ENCODE peak calls at places on chromosomes 7 and 10, in seven cellular contexts. One of them, this sample, is unnamed.

GRCh38 chr7:71974611-71975010 is 437.5 kb downstream of the CALN1 start:
- DNase-seq in mesothelial cell of epicardium: no peak
- DNase-seq in right lobe of liver: no peak
- DNase-seq in AG04449: no peak
- DNase-seq in progenitor cell of endocrine pancreas: no peak
- DNase-seq in BJ: no peak
- DNase-seq in pancreas: no peak
- DNase-seq in this sample: no peak

GRCh38 chr10:24820616-24821015 is 96.9 kb upstream of the ARHGAP21 start:
- DNase-seq in mesothelial cell of epicardium: no peak
- DNase-seq in right lobe of liver: no peak
- DNase-seq in AG04449: no peak
- DNase-seq in progenitor cell of endocrine pancreas: no peak
- DNase-seq in BJ: no peak
- DNase-seq in pancreas: no peak
- DNase-seq in this sample: no peak

GRCh38 chr10:63720072-63720537 is 198.9 kb downstream of the REEP3 start:
- DNase-seq in mesothelial cell of epicardium: no peak
- DNase-seq in right lobe of liver: peak
- DNase-seq in AG04449: no peak
- DNase-seq in progenitor cell of endocrine pancreas: no peak
- DNase-seq in BJ: no peak
- DNase-seq in pancreas: no peak
- DNase-seq in this sample: no peak

GRCh38 chr7:100411101-100411500 is 17.4 kb downstream of the ZCWPW1 start:
- DNase-seq in mesothelial cell of epicardium: no peak
- DNase-seq in right lobe of liver: no peak
- DNase-seq in AG04449: no peak
- DNase-seq in progenitor cell of endocrine pancreas: no peak
- DNase-seq in BJ: no peak
- DNase-seq in pancreas: no peak
- DNase-seq in this sample: no peak

GRCh38 chr10:110755781-110756180 is 111.6 kb downstream of the RBM20 start:
- DNase-seq in mesothelial cell of epicardium: no peak
- DNase-seq in right lobe of liver: no peak
- DNase-seq in AG04449: no peak
- DNase-seq in progenitor cell of endocrine pancreas: no peak
- DNase-seq in BJ: no peak
- DNase-seq in pancreas: no peak
- DNase-seq in this sample: no peak

GRCh38 chr7:28570970-28571288 is 158.6 kb downstream of the CREB5 start:
- DNase-seq in mesothelial cell of epicardium: no peak
- DNase-seq in right lobe of liver: no peak
- DNase-seq in AG04449: no peak
- DNase-seq in progenitor cell of endocrine pancreas: no peak
- DNase-seq in BJ: no peak
- DNase-seq in pancreas: no peak
- DNase-seq in this sample: no peak

GRCh38 chr10:112815238-112816032 is 134.6 kb upstream of the TCF7L2 start:
- DNase-seq in mesothelial cell of epicardium: no peak
- DNase-seq in right lobe of liver: no peak
- DNase-seq in AG04449: no peak
- DNase-seq in progenitor cell of endocrine pancreas: no peak
- DNase-seq in BJ: peak
- DNase-seq in pancreas: no peak
- DNase-seq in this sample: no peak

GRCh38 chr7:17930546-17930945 is 9.7 kb downstream of the SNX13 start:
- DNase-seq in mesothelial cell of epicardium: no peak
- DNase-seq in right lobe of liver: no peak
- DNase-seq in AG04449: no peak
- DNase-seq in progenitor cell of endocrine pancreas: no peak
- DNase-seq in BJ: no peak
- DNase-seq in pancreas: no peak
- DNase-seq in this sample: no peak

GRCh38 chr10:34648507-34648906 is 166.6 kb downstream of the PARD3 start:
- DNase-seq in mesothelial cell of epicardium: no peak
- DNase-seq in right lobe of liver: no peak
- DNase-seq in AG04449: no peak
- DNase-seq in progenitor cell of endocrine pancreas: no peak
- DNase-seq in BJ: no peak
- DNase-seq in pancreas: no peak
- DNase-seq in this sample: no peak

GRCh38 chr7:80346704-80347103 is 165.2 kb downstream of the GNAT3 start:
- DNase-seq in mesothelial cell of epicardium: no peak
- DNase-seq in right lobe of liver: no peak
- DNase-seq in AG04449: no peak
- DNase-seq in progenitor cell of endocrine pancreas: no peak
- DNase-seq in BJ: no peak
- DNase-seq in pancreas: no peak
- DNase-seq in this sample: no peak

GRCh38 chr10:118911361-118911760 is 118.2 kb upstream of the NANOS1 start:
- DNase-seq in mesothelial cell of epicardium: no peak
- DNase-seq in right lobe of liver: no peak
- DNase-seq in AG04449: no peak
- DNase-seq in progenitor cell of endocrine pancreas: no peak
- DNase-seq in BJ: no peak
- DNase-seq in pancreas: no peak
- DNase-seq in this sample: no peak

GRCh38 chr10:90912854-90913479 is 7.9 kb downstream of the ANKRD1 start:
- DNase-seq in mesothelial cell of epicardium: no peak
- DNase-seq in right lobe of liver: no peak
- DNase-seq in AG04449: no peak
- DNase-seq in progenitor cell of endocrine pancreas: no peak
- DNase-seq in BJ: no peak
- DNase-seq in pancreas: no peak
- DNase-seq in this sample: no peak

GRCh38 chr10:97333351-97333600 is 1.3 kb downstream of the FRAT2 start:
- DNase-seq in mesothelial cell of epicardium: no peak
- DNase-seq in right lobe of liver: no peak
- DNase-seq in AG04449: no peak
- DNase-seq in progenitor cell of endocrine pancreas: no peak
- DNase-seq in BJ: no peak
- DNase-seq in pancreas: no peak
- DNase-seq in this sample: no peak

GRCh38 chr10:83819609-83820008 is 319.7 kb upstream of the GHITM start:
- DNase-seq in mesothelial cell of epicardium: no peak
- DNase-seq in right lobe of liver: no peak
- DNase-seq in AG04449: no peak
- DNase-seq in progenitor cell of endocrine pancreas: no peak
- DNase-seq in BJ: no peak
- DNase-seq in pancreas: no peak
- DNase-seq in this sample: no peak

GRCh38 chr7:156516791-156517378 is 123.7 kb upstream of the RNF32 start:
- DNase-seq in mesothelial cell of epicardium: no peak
- DNase-seq in right lobe of liver: no peak
- DNase-seq in AG04449: no peak
- DNase-seq in progenitor cell of endocrine pancreas: no peak
- DNase-seq in BJ: no peak
- DNase-seq in pancreas: no peak
- DNase-seq in this sample: no peak

GRCh38 chr7:33410266-33410665 is 280.9 kb downstream of the BBS9 start:
- DNase-seq in mesothelial cell of epicardium: no peak
- DNase-seq in right lobe of liver: no peak
- DNase-seq in AG04449: no peak
- DNase-seq in progenitor cell of endocrine pancreas: no peak
- DNase-seq in BJ: no peak
- DNase-seq in pancreas: no peak
- DNase-seq in this sample: no peak

GRCh38 chr7:93551063-93551895 is 23.2 kb downstream of the CALCR start:
- DNase-seq in mesothelial cell of epicardium: no peak
- DNase-seq in right lobe of liver: no peak
- DNase-seq in AG04449: peak
- DNase-seq in progenitor cell of endocrine pancreas: no peak
- DNase-seq in BJ: no peak
- DNase-seq in pancreas: no peak
- DNase-seq in this sample: no peak

GRCh38 chr10:514137-514671 is 175.3 kb downstream of the DIP2C start:
- DNase-seq in mesothelial cell of epicardium: no peak
- DNase-seq in right lobe of liver: no peak
- DNase-seq in AG04449: no peak
- DNase-seq in progenitor cell of endocrine pancreas: peak
- DNase-seq in BJ: no peak
- DNase-seq in pancreas: peak
- DNase-seq in this sample: peak

GRCh38 chr7:29444267-29444666 is 119.4 kb upstream of the PRR15 start:
- DNase-seq in mesothelial cell of epicardium: no peak
- DNase-seq in right lobe of liver: no peak
- DNase-seq in AG04449: no peak
- DNase-seq in progenitor cell of endocrine pancreas: no peak
- DNase-seq in BJ: no peak
- DNase-seq in pancreas: no peak
- DNase-seq in this sample: no peak

GRCh38 chr10:130833596-130833995 is 477.9 kb downstream of the TCERG1L start:
- DNase-seq in mesothelial cell of epicardium: no peak
- DNase-seq in right lobe of liver: no peak
- DNase-seq in AG04449: no peak
- DNase-seq in progenitor cell of endocrine pancreas: no peak
- DNase-seq in BJ: no peak
- DNase-seq in pancreas: no peak
- DNase-seq in this sample: no peak

GRCh38 chr10:44462338-44462914 is 77.5 kb upstream of the CXCL12 start:
- DNase-seq in mesothelial cell of epicardium: no peak
- DNase-seq in right lobe of liver: no peak
- DNase-seq in AG04449: no peak
- DNase-seq in progenitor cell of endocrine pancreas: no peak
- DNase-seq in BJ: no peak
- DNase-seq in pancreas: no peak
- DNase-seq in this sample: no peak

GRCh38 chr7:128100225-128100948 is 69.2 kb upstream of the LRRC4 start:
- DNase-seq in mesothelial cell of epicardium: no peak
- DNase-seq in right lobe of liver: no peak
- DNase-seq in AG04449: no peak
- DNase-seq in progenitor cell of endocrine pancreas: no peak
- DNase-seq in BJ: no peak
- DNase-seq in pancreas: no peak
- DNase-seq in this sample: no peak

GRCh38 chr10:69383485-69384089 is 33.1 kb downstream of the TACR2 start:
- DNase-seq in mesothelial cell of epicardium: no peak
- DNase-seq in right lobe of liver: no peak
- DNase-seq in AG04449: peak
- DNase-seq in progenitor cell of endocrine pancreas: no peak
- DNase-seq in BJ: peak
- DNase-seq in pancreas: no peak
- DNase-seq in this sample: peak

GRCh38 chr10:78187371-78187770 is 153.7 kb downstream of the RPS24 start:
- DNase-seq in mesothelial cell of epicardium: no peak
- DNase-seq in right lobe of liver: no peak
- DNase-seq in AG04449: no peak
- DNase-seq in progenitor cell of endocrine pancreas: no peak
- DNase-seq in BJ: no peak
- DNase-seq in pancreas: no peak
- DNase-seq in this sample: no peak

GRCh38 chr7:107982463-107982862 is 20.5 kb downstream of the LAMB1 start:
- DNase-seq in mesothelial cell of epicardium: no peak
- DNase-seq in right lobe of liver: no peak
- DNase-seq in AG04449: no peak
- DNase-seq in progenitor cell of endocrine pancreas: no peak
- DNase-seq in BJ: no peak
- DNase-seq in pancreas: no peak
- DNase-seq in this sample: no peak

GRCh38 chr7:107980671-107981190 is 22.2 kb downstream of the LAMB1 start:
- DNase-seq in mesothelial cell of epicardium: no peak
- DNase-seq in right lobe of liver: no peak
- DNase-seq in AG04449: no peak
- DNase-seq in progenitor cell of endocrine pancreas: no peak
- DNase-seq in BJ: no peak
- DNase-seq in pancreas: no peak
- DNase-seq in this sample: no peak

GRCh38 chr7:107980171-107980570 is 22.8 kb downstream of the LAMB1 start:
- DNase-seq in mesothelial cell of epicardium: no peak
- DNase-seq in right lobe of liver: no peak
- DNase-seq in AG04449: no peak
- DNase-seq in progenitor cell of endocrine pancreas: no peak
- DNase-seq in BJ: no peak
- DNase-seq in pancreas: no peak
- DNase-seq in this sample: no peak

GRCh38 chr7:107981466-107981865 is 21.5 kb downstream of the LAMB1 start:
- DNase-seq in mesothelial cell of epicardium: no peak
- DNase-seq in right lobe of liver: no peak
- DNase-seq in AG04449: no peak
- DNase-seq in progenitor cell of endocrine pancreas: no peak
- DNase-seq in BJ: no peak
- DNase-seq in pancreas: no peak
- DNase-seq in this sample: no peak

DNA sequence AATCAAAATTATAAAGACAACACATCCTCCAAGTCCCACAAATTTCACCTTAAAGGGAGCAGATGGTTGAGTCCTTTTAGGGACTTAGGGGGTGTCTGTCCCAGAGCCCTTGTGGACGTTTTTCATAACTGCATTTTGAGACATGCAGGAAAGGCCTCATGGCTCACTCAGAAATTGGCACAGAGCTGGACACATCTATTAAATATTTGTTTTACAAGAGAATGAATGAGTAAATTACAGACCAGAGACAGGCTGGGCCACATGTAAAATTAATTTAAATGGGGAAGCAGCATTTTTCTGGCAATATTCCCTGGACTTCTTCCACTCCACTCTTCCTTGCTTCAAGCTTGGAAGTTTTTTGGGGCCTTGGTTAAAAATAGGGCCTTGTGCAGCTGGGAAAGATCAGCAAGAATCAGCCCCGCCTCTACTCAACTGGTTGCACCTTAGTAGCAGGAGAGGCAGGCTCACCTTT is 20.0 kb downstream of the LAMB1 start:
- DNase-seq in mesothelial cell of epicardium: no peak
- DNase-seq in right lobe of liver: no peak
- DNase-seq in AG04449: no peak
- DNase-seq in progenitor cell of endocrine pancreas: no peak
- DNase-seq in BJ: peak
- DNase-seq in pancreas: no peak
- DNase-seq in this sample: no peak
- TF ChIP-seq CTCF in mesothelial cell of epicardium: peak
- TF ChIP-seq CTCF in right lobe of liver: no peak
- TF ChIP-seq CTCF in AG04449: no peak
- TF ChIP-seq CTCF in progenitor cell of endocrine pancreas: peak
- TF ChIP-seq CTCF in BJ: peak
- TF ChIP-seq CTCF in pancreas: no peak
- TF ChIP-seq CTCF in this sample: peak

GRCh38 chr7:47232751-47233412 is 349.0 kb downstream of the TNS3 start:
- DNase-seq in mesothelial cell of epicardium: no peak
- DNase-seq in right lobe of liver: no peak
- DNase-seq in AG04449: no peak
- DNase-seq in progenitor cell of endocrine pancreas: no peak
- DNase-seq in BJ: no peak
- DNase-seq in pancreas: no peak
- DNase-seq in this sample: no peak
- TF ChIP-seq CTCF in mesothelial cell of epicardium: no peak
- TF ChIP-seq CTCF in right lobe of liver: peak
- TF ChIP-seq CTCF in AG04449: peak
- TF ChIP-seq CTCF in progenitor cell of endocrine pancreas: no peak
- TF ChIP-seq CTCF in BJ: no peak
- TF ChIP-seq CTCF in pancreas: no peak
- TF ChIP-seq CTCF in this sample: peak

GRCh38 chr7:151403764-151404163 is 6.1 kb downstream of the WDR86 start:
- DNase-seq in mesothelial cell of epicardium: no peak
- DNase-seq in right lobe of liver: no peak
- DNase-seq in AG04449: no peak
- DNase-seq in progenitor cell of endocrine pancreas: no peak
- DNase-seq in BJ: no peak
- DNase-seq in pancreas: no peak
- DNase-seq in this sample: no peak
- TF ChIP-seq CTCF in mesothelial cell of epicardium: no peak
- TF ChIP-seq CTCF in right lobe of liver: no peak
- TF ChIP-seq CTCF in AG04449: no peak
- TF ChIP-seq CTCF in progenitor cell of endocrine pancreas: no peak
- TF ChIP-seq CTCF in BJ: no peak
- TF ChIP-seq CTCF in pancreas: no peak
- TF ChIP-seq CTCF in this sample: no peak

GRCh38 chr10:3045471-3046209 is 21.7 kb upstream of the PFKP start:
- DNase-seq in mesothelial cell of epicardium: no peak
- DNase-seq in right lobe of liver: no peak
- DNase-seq in AG04449: peak
- DNase-seq in progenitor cell of endocrine pancreas: peak
- DNase-seq in BJ: peak
- DNase-seq in pancreas: peak
- DNase-seq in this sample: peak
- TF ChIP-seq CTCF in mesothelial cell of epicardium: no peak
- TF ChIP-seq CTCF in right lobe of liver: no peak
- TF ChIP-seq CTCF in AG04449: peak
- TF ChIP-seq CTCF in progenitor cell of endocrine pancreas: peak
- TF ChIP-seq CTCF in BJ: peak
- TF ChIP-seq CTCF in pancreas: no peak
- TF ChIP-seq CTCF in this sample: no peak